ENCODE peak calls at places on chromosomes 16 and 17, in five cellular contexts. W is heart left ventricle, D is cardiac muscle cell, F is upper lobe of left lung, Q is bronchial epithelial cell. E is an unnamed sample.

GRCh38 chr16:30741461-30741914 is 6.7 kb upstream of the PHKG2 start:
- DNase-seq in F (peak; percentile 94), Q (peak; percentile 100), D (peak; percentile 64), W (no peak), E (peak; percentile 83)

GRCh38 chr16:85028638-85029412 is 1.2 kb downstream of the KIAA0513 start:
- DNase-seq in D (no peak), F (peak; percentile 75), Q (peak; percentile 86), W (no peak), E (peak; percentile 65)

GRCh38 chr17:31002047-31002446 is 31.2 kb downstream of the RNF135 start:
- DNase-seq in W (no peak), D (no peak), F (no peak), Q (no peak), E (no peak)

GRCh38 chr16:31460582-31461002 is 1.3 kb downstream of the ARMC5 start:
- DNase-seq in F (no peak), W (no peak), D (no peak), Q (peak; percentile 66), E (peak; percentile 73)

GRCh38 chr17:75338335-75338734 is 49.1 kb upstream of the SLC25A19 start:
- DNase-seq in D (no peak), Q (no peak), F (no peak), W (no peak), E (no peak)

GRCh38 chr16:67945392-67945933 is 1.5 kb upstream of the LCAT start:
- DNase-seq in Q (no peak), D (no peak), F (no peak), W (no peak), E (no peak)

GRCh38 chr17:40726919-40727318 is 23.4 kb upstream of the KRT24 start:
- DNase-seq in W (no peak), Q (peak; percentile 33), D (no peak), F (no peak), E (peak; percentile 6)

GRCh38 chr16:68434654-68435210 is 13.6 kb downstream of the SMPD3 start:
- DNase-seq in W (no peak), F (no peak), D (no peak), Q (peak; percentile 35), E (no peak)

GRCh38 chr16:81035975-81036750 is 521 bp downstream of the ATMIN start:
- DNase-seq in F (peak; percentile 28), D (peak; percentile 55), W (peak; percentile 23), Q (peak; percentile 10), E (peak; percentile 33)

GRCh38 chr16:86227801-86228200 is 282.5 kb upstream of the FOXF1 start:
- DNase-seq in Q (no peak), D (no peak), F (peak; percentile 8), W (no peak), E (no peak)

GRCh38 chr17:77363821-77364361 is 223.1 kb downstream of the SEC14L1 start:
- DNase-seq in Q (no peak), F (no peak), W (peak; percentile 45), D (no peak), E (no peak)

GRCh38 chr17:57521606-57522435 is 223.3 kb downstream of the CCDC182 start:
- DNase-seq in F (no peak), Q (no peak), W (no peak), D (no peak), E (no peak)

GRCh38 chr17:82900741-82901140 is 60.9 kb upstream of the ZNF750 start:
- DNase-seq in D (no peak), F (no peak), Q (no peak), W (no peak), E (no peak)

GRCh38 chr16:48864055-48864454 is 254.1 kb upstream of the N4BP1 start:
- DNase-seq in F (no peak), Q (no peak), D (no peak), W (no peak), E (no peak)

GRCh38 chr17:37476431-37477130 is 13.1 kb upstream of the DUSP14 start:
- DNase-seq in D (no peak), W (peak; percentile 29), Q (peak; percentile 78), F (no peak), E (peak; percentile 51)

GRCh38 chr16:87351320-87351698 is 32.3 kb downstream of the FBXO31 start:
- DNase-seq in D (no peak), W (no peak), F (no peak), Q (no peak), E (peak; percentile 3)

GRCh38 chr16:29775742-29776408 is 2.2 kb upstream of the ZG16 start:
- DNase-seq in F (no peak), Q (peak; percentile 70), D (no peak), W (no peak), E (peak; percentile 77)

GRCh38 chr16:19094542-19095365 is 19.0 kb upstream of the ITPRIPL2 start:
- DNase-seq in D (no peak), Q (peak; percentile 21), W (no peak), F (no peak), E (no peak)

GRCh38 chr17:64573214-64573613 is 66.4 kb downstream of the CEP95 start:
- DNase-seq in Q (no peak), W (no peak), F (no peak), D (no peak), E (no peak)

GRCh38 chr17:17725853-17726720 is 44.8 kb downstream of the RAI1 start:
- DNase-seq in F (no peak), Q (no peak), W (no peak), D (no peak), E (no peak)

GRCh38 chr17:60513014-60513413 is 13.0 kb downstream of the APPBP2 start:
- DNase-seq in W (no peak), F (no peak), D (no peak), Q (no peak), E (no peak)

GRCh38 chr17:29568331-29569244 is at the start of gene TP53I13:
- DNase-seq in W (peak; percentile 89), F (peak; percentile 91), D (peak; percentile 95), Q (peak; percentile 46), E (peak; percentile 75)

GRCh38 chr16:59886021-59886420 is 1151.9 kb upstream of the GOT2 start:
- DNase-seq in Q (peak; percentile 6), W (peak; percentile 57), D (no peak), F (no peak), E (peak; percentile 9)

GRCh38 chr17:3683054-3683511 is 12.9 kb downstream of the P2RX5 start:
- DNase-seq in D (peak; percentile 37), Q (no peak), W (no peak), F (no peak), E (no peak)

GRCh38 chr17:57309479-57309878 is 53.2 kb downstream of the MSI2 start:
- DNase-seq in W (no peak), D (no peak), F (no peak), Q (peak; percentile 91), E (no peak)

GRCh38 chr17:42677012-42677857 is 441 bp upstream of the PLEKHH3 start:
- DNase-seq in F (peak; percentile 99), Q (peak; percentile 96), W (peak; percentile 100), D (peak; percentile 100), E (peak; percentile 100)

GRCh38 chr17:41535764-41536481 is 7.8 kb upstream of the KRT19 start:
- DNase-seq in W (no peak), F (peak; percentile 65), Q (peak; percentile 37), D (no peak), E (no peak)

GRCh38 chr16:79390481-79391051 is 210.0 kb downstream of the MAF start:
- DNase-seq in Q (no peak), F (no peak), W (no peak), D (peak; percentile 21), E (no peak)

GRCh38 chr17:54891176-54891821 is 9.4 kb upstream of the TOM1L1 start:
- DNase-seq in Q (peak; percentile 62), D (peak; percentile 80), F (no peak), W (no peak), E (peak; percentile 80)

GRCh38 chr17:72122002-72122310 is 1.1 kb downstream of the SOX9 start:
- DNase-seq in W (no peak), F (no peak), D (no peak), Q (no peak), E (no peak)

GRCh38 chr17:27982688-27983087 is 59.8 kb upstream of the NLK start:
- DNase-seq in D (no peak), Q (no peak), F (no peak), W (no peak), E (no peak)

GRCh38 chr17:40323731-40324650 is 15.0 kb downstream of the RARA start:
- DNase-seq in Q (no peak), F (peak; percentile 76), W (peak; percentile 87), D (no peak), E (peak; percentile 85)

GRCh38 chr17:50057521-50057991 is 1.6 kb downstream of the ITGA3 start:
- DNase-seq in Q (no peak), F (no peak), D (no peak), W (no peak), E (no peak)
- H3K4me3 ChIP-seq in Q (peak overlapping the region; percentile 68), F (no peak overlapping the region), D (no peak overlapping the region), W (peak overlapping the region; percentile 97), E (peak overlapping the region; percentile 81)

GRCh38 chr16:3879258-3879886 is 1.1 kb downstream of the CREBBP start:
- DNase-seq in F (peak; percentile 53), W (peak; percentile 39), D (peak; percentile 64), Q (no peak), E (no peak)
- TF ChIP-seq CTCF in F (no peak), W (no peak), D (no peak), Q (no peak), E (no peak)

GRCh38 chr17:49218941-49219913 is 8.7 kb downstream of the ABI3 start:
- DNase-seq in Q (no peak), D (no peak), W (peak; percentile 29), F (peak; percentile 60), E (no peak)
- H3K4me3 ChIP-seq in Q (no peak overlapping the region), D (no peak overlapping the region), W (no peak overlapping the region), F (no peak overlapping the region), E (no peak overlapping the region)

GRCh38 chr16:55653106-55653505 is 2.7 kb upstream of the SLC6A2 start:
- DNase-seq in F (no peak), D (no peak), W (no peak), Q (no peak), E (no peak)

GRCh38 chr16:55657616-55658015 is 1.8 kb downstream of the SLC6A2 start:
- DNase-seq in W (no peak), Q (no peak), F (no peak), D (no peak), E (no peak)

GRCh38 chr16:55655381-55655708 is 443 bp upstream of the SLC6A2 start:
- DNase-seq in W (no peak), F (no peak), Q (no peak), D (no peak), E (no peak)

GRCh38 chr16:55656695-55657092 is 906 bp downstream of the SLC6A2 start:
- DNase-seq in W (no peak), D (no peak), F (no peak), Q (no peak), E (no peak)

DNA sequence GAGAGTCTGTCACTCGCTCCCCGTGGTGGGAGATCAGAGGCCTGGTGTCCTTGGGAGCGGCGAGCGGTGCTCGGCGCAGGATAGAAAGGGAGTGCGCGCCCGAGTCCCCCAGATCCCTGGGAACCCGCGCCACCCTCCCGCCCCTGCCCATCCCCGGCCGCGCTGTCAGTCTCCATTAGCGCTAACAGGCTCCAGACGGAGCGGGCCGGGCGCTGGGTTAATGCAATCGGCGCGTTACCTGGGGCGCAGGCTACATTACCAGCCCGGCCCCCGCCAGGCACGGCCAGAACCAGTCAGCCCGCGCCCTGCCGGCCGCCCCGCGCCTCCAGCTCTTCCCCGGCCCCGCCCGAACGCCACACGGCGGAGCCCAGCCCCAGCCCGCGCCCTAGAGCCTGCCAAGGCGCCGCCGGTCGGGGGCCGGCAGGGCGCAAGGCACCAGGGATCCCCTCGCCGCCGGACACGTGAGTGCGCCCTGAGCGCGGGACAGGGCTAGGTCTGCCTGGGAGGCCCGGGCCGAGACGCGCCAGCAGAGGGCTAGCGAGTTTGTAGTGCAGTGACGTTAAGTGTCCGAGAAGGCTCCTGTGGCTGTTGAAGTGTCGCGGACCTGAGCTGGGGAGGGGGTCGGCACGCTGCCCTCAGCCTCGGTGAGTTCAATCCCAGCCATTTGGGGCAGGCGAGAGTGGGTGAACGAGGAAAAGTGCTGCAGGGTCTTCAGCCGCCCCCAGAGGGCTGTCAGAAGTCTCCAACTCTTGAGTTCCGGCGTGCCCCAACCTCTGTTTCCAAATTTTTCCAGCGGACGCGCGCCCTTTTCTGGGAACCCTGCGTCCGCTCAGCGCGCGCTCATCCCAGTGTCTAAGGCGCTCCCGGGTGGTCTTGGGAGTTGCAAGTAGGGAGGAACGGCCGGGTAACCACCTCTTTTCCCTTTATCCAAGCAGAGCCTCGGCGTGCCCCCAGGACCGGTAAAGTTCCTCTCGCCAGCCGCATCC is at the start of gene SLC6A2:
- DNase-seq in Q (no peak), F (no peak), W (no peak), D (peak; percentile 62), E (no peak)
- TF ChIP-seq CTCF in Q (peak; percentile 40), F (no peak), W (no peak), D (no peak), E (no peak)

E was measured in fibroblast of the aortic adventitia.